ENCODE peak calls at places on chromosome 6, in ten cellular contexts. G is left cardiac atrium; A is activated T-cell treated with anti-CD3 and anti-CD28 coated beads, Interleukin-2, amount 50 U/mL, for 72 hours; P is activated CD4-positive, CD25-positive, alpha-beta regulatory T cell treated with anti-CD3 and anti-CD28 coated beads, Interleukin-2, amount 50 U/mL, for 24 hours; F is body of pancreas; K is activated CD8-positive, alpha-beta T cell treated with anti-CD3 and anti-CD28 coated beads, Interleukin-2, amount 10 ng/mL, durations not matched to agents 7 days and 5 days; D is Right ventricle myocardium inferior; O is stimulated activated naive CD8-positive, alpha-beta T cell treated with anti-CD3 and anti-CD28 coated beads, Interleukin-15, amount 100 ng/mL, for 72 hours; R is PC-3; V is CD4-positive, alpha-beta T cell. J is an unnamed sample.

GRCh38 chr6:150745896-150746295 is 119.6 kb upstream of the MTHFD1L start:
- ATAC-seq in G (peak; percentile 84), A (no peak), P (no peak), F (no peak), K (no peak), D (peak; percentile 91), O (no peak), R (no peak), V (no peak), J (no peak)

GRCh38 chr6:156627524-156627923 is 149.7 kb upstream of the ARID1B start:
- ATAC-seq in G (no peak), A (no peak), P (no peak), F (no peak), K (no peak), D (no peak), O (no peak), R (peak; percentile 70), V (no peak), J (no peak)

GRCh38 chr6:18410412-18410811 is 23.3 kb downstream of the RNF144B start:
- ATAC-seq in G (no peak), A (no peak), P (no peak), F (no peak), K (no peak), D (no peak), O (no peak), R (no peak), V (no peak), J (no peak)

GRCh38 chr6:25963426-25964123 is 973 bp downstream of the TRIM38 start:
- ATAC-seq in G (peak; percentile 56), A (no peak), P (no peak), F (peak; percentile 19), K (peak; percentile 1), D (peak; percentile 35), O (no peak), R (peak; percentile 9), V (no peak), J (no peak)

GRCh38 chr6:20213271-20213798 is 1.1 kb upstream of the MBOAT1 start:
- ATAC-seq in G (no peak), A (no peak), P (no peak), F (no peak), K (no peak), D (no peak), O (no peak), R (no peak), V (peak; percentile 11), J (no peak)

GRCh38 chr6:32332433-32332832 is 39.3 kb downstream of the TSBP1 start:
- ATAC-seq in G (no peak), A (no peak), P (no peak), F (no peak), K (no peak), D (no peak), O (no peak), R (no peak), V (no peak), J (no peak)

GRCh38 chr6:166872431-166873139 is 83.8 kb downstream of the RNASET2 start:
- ATAC-seq in G (no peak), A (no peak), P (no peak), F (no peak), K (no peak), D (no peak), O (no peak), R (no peak), V (no peak), J (no peak)

GRCh38 chr6:35719407-35719829 is 17.4 kb upstream of the ARMC12 start:
- ATAC-seq in G (peak; percentile 24), A (peak; percentile 21), P (peak; percentile 7), F (no peak), K (peak; percentile 40), D (peak; percentile 5), O (peak; percentile 42), R (no peak), V (peak; percentile 8), J (peak; percentile 31)

GRCh38 chr6:153084393-153084792 is 46.7 kb downstream of the RGS17 start:
- ATAC-seq in G (peak; percentile 27), A (no peak), P (no peak), F (no peak), K (no peak), D (no peak), O (no peak), R (peak; percentile 12), V (no peak), J (no peak)

GRCh38 chr6:5078121-5078695 is 6.9 kb upstream of the PPP1R3G start:
- ATAC-seq in G (peak; percentile 50), A (no peak), P (no peak), F (no peak), K (no peak), D (peak; percentile 51), O (no peak), R (peak; percentile 52), V (no peak), J (no peak)

GRCh38 chr6:146357578-146358340 is 185.9 kb upstream of the RAB32 start:
- ATAC-seq in G (peak; percentile 75), A (peak; percentile 81), P (peak; percentile 42), F (no peak), K (no peak), D (no peak), O (no peak), R (peak; percentile 80), V (no peak), J (peak; percentile 79)

GRCh38 chr6:125899726-125900182 is 56.8 kb upstream of the HINT3 start:
- ATAC-seq in G (no peak), A (no peak), P (no peak), F (peak; percentile 89), K (no peak), D (no peak), O (no peak), R (no peak), V (no peak), J (no peak)

GRCh38 chr6:14910692-14911547 is 334.9 kb upstream of the JARID2 start:
- ATAC-seq in G (peak; percentile 87), A (peak; percentile 64), P (no peak), F (no peak), K (peak; percentile 67), D (peak; percentile 73), O (peak; percentile 94), R (no peak), V (peak; percentile 34), J (peak; percentile 53)

GRCh38 chr6:73548458-73549446 is 27.9 kb upstream of the EEF1A1 start:
- ATAC-seq in G (no peak), A (no peak), P (no peak), F (no peak), K (no peak), D (no peak), O (no peak), R (no peak), V (no peak), J (no peak)

GRCh38 chr6:100452998-100453397 is 11.7 kb downstream of the SIM1 start:
- ATAC-seq in G (no peak), A (no peak), P (no peak), F (no peak), K (no peak), D (no peak), O (no peak), R (peak; percentile 24), V (no peak), J (no peak)

GRCh38 chr6:15335385-15335784 is 89.5 kb downstream of the JARID2 start:
- ATAC-seq in G (no peak), A (no peak), P (no peak), F (no peak), K (no peak), D (no peak), O (no peak), R (no peak), V (no peak), J (no peak)

GRCh38 chr6:98880486-98880885 is 46.1 kb downstream of the POU3F2 start:
- ATAC-seq in G (no peak), A (no peak), P (peak; percentile 21), F (no peak), K (peak; percentile 87), D (no peak), O (peak; percentile 61), R (no peak), V (no peak), J (peak; percentile 46)

GRCh38 chr6:30171677-30172471 is 8.5 kb downstream of the TRIM15 start:
- ATAC-seq in G (peak; percentile 46), A (peak; percentile 46), P (no peak), F (no peak), K (peak; percentile 44), D (no peak), O (peak; percentile 26), R (no peak), V (no peak), J (peak; percentile 26)

J was measured in activated T-helper 17 cell treated with anti-CD3 and anti-CD28 coated beads, Interleukin-2, amount 50 U/mL, for 72 hours.